ENCODE peak calls at places on chromosomes 6 and 20, in four cellular contexts. U is HepG2, P is WTC11, T is K562. B is an unnamed sample.

GRCh38 chr20:584375-585301 is 25.5 kb downstream of the TCF15 start:
- DNase-seq in U (peak; percentile 35), P (no peak), T (peak; percentile 30), B (no peak)

GRCh38 chr20:13610205-13610604 is 28.5 kb downstream of the TASP1 start:
- DNase-seq in U (peak; percentile 41), P (peak; percentile 47), T (peak; percentile 8), B (no peak)

GRCh38 chr6:170221753-170222400 is 69.0 kb downstream of the DLL1 start:
- DNase-seq in U (no peak), P (no peak), T (no peak), B (no peak)

GRCh38 chr6:33610779-33611421 is 10.2 kb upstream of the ITPR3 start:
- DNase-seq in U (peak; percentile 76), P (no peak), T (no peak), B (no peak)

GRCh38 chr20:1894951-1895673 is at the start of gene SIRPA:
- DNase-seq in U (no peak), P (peak; percentile 42), T (peak; percentile 24), B (peak; percentile 56)

GRCh38 chr6:130393306-130393705 is 27.5 kb downstream of the TMEM200A start:
- DNase-seq in U (no peak), P (no peak), T (no peak), B (no peak)

GRCh38 chr6:56033451-56033850 is 158.1 kb upstream of the BMP5 start:
- DNase-seq in U (no peak), P (no peak), T (no peak), B (no peak)

GRCh38 chr6:117483645-117484016 is 1.2 kb downstream of the DCBLD1 start:
- DNase-seq in U (peak; percentile 44), P (no peak), T (peak; percentile 14), B (peak; percentile 59)

GRCh38 chr20:62367136-62367482 is at the start of gene LAMA5:
- DNase-seq in U (peak; percentile 55), P (peak; percentile 74), T (peak; percentile 86), B (peak; percentile 75)

GRCh38 chr20:62368629-62369507 is 1.8 kb upstream of the LAMA5 start:
- DNase-seq in U (peak; percentile 94), P (peak; percentile 90), T (peak; percentile 72), B (peak; percentile 48)

GRCh38 chr20:62366370-62367135 is 559 bp downstream of the LAMA5 start:
- DNase-seq in U (peak; percentile 61), P (peak; percentile 87), T (peak; percentile 89), B (peak; percentile 58)

GRCh38 chr20:62368303-62368628 is 1.2 kb upstream of the LAMA5 start:
- DNase-seq in U (no peak), P (no peak), T (no peak), B (no peak)

GRCh38 chr20:62367483-62368302 is 581 bp upstream of the LAMA5 start:
- DNase-seq in U (peak; percentile 60), P (peak; percentile 70), T (no peak), B (peak; percentile 50)
- TF ChIP-seq SP1 in U (peak; percentile 5), P (peak; percentile 26), T (no peak), B (no peak)

GRCh38 chr6:134171517-134171916 is 119.1 kb upstream of the SLC2A12 start:
- DNase-seq in U (no peak), P (no peak), T (no peak), B (no peak)

GRCh38 chr6:134173936-134174789 is 121.7 kb upstream of the SLC2A12 start:
- DNase-seq in U (peak; percentile 79), P (peak; percentile 88), T (peak; percentile 63), B (peak; percentile 72)

GRCh38 chr6:134174790-134175531 is 122.5 kb upstream of the SLC2A12 start:
- DNase-seq in U (peak; percentile 87), P (peak; percentile 91), T (peak; percentile 93), B (peak; percentile 93)

GRCh38 chr6:134172020-134172766 is 119.8 kb upstream of the SLC2A12 start:
- DNase-seq in U (no peak), P (no peak), T (no peak), B (no peak)

DNA sequence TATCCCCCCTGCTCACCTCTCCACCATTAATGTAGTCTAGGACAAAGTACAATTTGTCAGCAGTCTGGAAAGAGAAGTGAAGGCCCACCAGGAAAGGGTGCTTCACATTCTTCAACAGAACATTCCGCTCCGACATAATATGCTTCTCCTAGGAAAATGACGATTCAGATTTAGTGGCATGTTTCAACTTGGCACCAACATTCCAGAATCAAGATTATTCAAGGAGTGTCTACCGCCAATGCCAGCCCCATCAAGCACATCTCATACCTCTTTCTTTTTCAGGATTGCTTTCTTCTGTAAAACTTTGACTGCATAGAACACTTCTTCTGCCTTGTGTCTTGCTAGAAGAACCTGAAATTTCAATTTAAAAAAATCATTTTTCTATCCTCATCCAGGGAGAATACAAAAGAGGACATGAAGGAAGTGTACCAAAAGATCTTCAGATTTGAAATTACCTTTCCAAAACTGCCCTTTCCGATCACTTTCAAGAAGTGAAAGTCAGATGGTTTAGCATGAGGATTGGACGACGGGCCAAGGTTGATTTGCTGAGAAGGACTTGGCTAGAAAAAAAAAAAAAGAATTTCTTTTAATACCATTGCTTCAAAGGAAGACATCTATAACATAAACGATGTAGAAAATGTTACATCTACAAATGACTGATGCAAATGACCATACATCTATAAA is 120.7 kb upstream of the SLC2A12 start:
- DNase-seq in U (no peak), P (no peak), T (no peak), B (no peak)
- TF ChIP-seq ELF4 in U (no peak), P (no peak), T (no peak), B (no peak)

GRCh38 chr6:67285770-67286495 is 1349.1 kb upstream of the ADGRB3 start:
- DNase-seq in U (no peak), P (no peak), T (no peak), B (no peak)
- TF ChIP-seq SP1 in U (no peak), P (no peak), T (no peak), B (no peak)

GRCh38 chr20:61045876-61046585 is 206.0 kb upstream of the CDH4 start:
- DNase-seq in U (no peak), P (no peak), T (no peak), B (no peak)

GRCh38 chr20:61045091-61045490 is 207.0 kb upstream of the CDH4 start:
- DNase-seq in U (no peak), P (no peak), T (no peak), B (no peak)

GRCh38 chr20:61043681-61044080 is 208.4 kb upstream of the CDH4 start:
- DNase-seq in U (no peak), P (no peak), T (no peak), B (no peak)

GRCh38 chr20:61042501-61043385 is 209.3 kb upstream of the CDH4 start:
- DNase-seq in U (no peak), P (no peak), T (no peak), B (no peak)

GRCh38 chr20:61044499-61044898 is 207.6 kb upstream of the CDH4 start:
- DNase-seq in U (no peak), P (peak; percentile 43), T (peak; percentile 43), B (peak; percentile 16)
- TF ChIP-seq ELF4 in U (no peak), P (no peak), T (no peak), B (no peak)

B was measured in HEK293T.